ENCODE peak calls at places on chromosomes 6 and 20, in four cellular contexts. One of them, this sample, is unnamed.

GRCh38 chr6:125306756-125307149 is 5.0 kb upstream of the HDDC2 start:
- DNase-seq in K562: no peak
- DNase-seq in HepG2: no peak
- DNase-seq in GM12878: no peak
- DNase-seq in this sample: no peak

GRCh38 chr6:53669592-53669991 is 4.0 kb upstream of the KLHL31 start:
- DNase-seq in K562: no peak
- DNase-seq in HepG2: no peak
- DNase-seq in GM12878: no peak
- DNase-seq in this sample: no peak

GRCh38 chr6:33851959-33852358 is 48.2 kb upstream of the MLN start:
- DNase-seq in K562: peak; percentile 67
- DNase-seq in HepG2: peak; percentile 25
- DNase-seq in GM12878: no peak
- DNase-seq in this sample: peak; percentile 78

GRCh38 chr6:13373919-13374318 is 45.6 kb upstream of the TBC1D7 start:
- DNase-seq in K562: no peak
- DNase-seq in HepG2: no peak
- DNase-seq in GM12878: no peak
- DNase-seq in this sample: no peak

GRCh38 chr20:24782801-24783630 is 166.1 kb upstream of the CST7 start:
- DNase-seq in K562: peak; percentile 4
- DNase-seq in HepG2: peak; percentile 24
- DNase-seq in GM12878: no peak
- DNase-seq in this sample: peak; percentile 45

GRCh38 chr6:69801225-69801624 is 4.4 kb upstream of the LMBRD1 start:
- DNase-seq in K562: no peak
- DNase-seq in HepG2: no peak
- DNase-seq in GM12878: no peak
- DNase-seq in this sample: no peak

GRCh38 chr20:36399147-36399968 is 93.2 kb downstream of the DLGAP4 start:
- DNase-seq in K562: peak; percentile 72
- DNase-seq in HepG2: peak; percentile 88
- DNase-seq in GM12878: no peak
- DNase-seq in this sample: peak; percentile 96

GRCh38 chr6:134814076-134814709 is 135.7 kb downstream of the ALDH8A1 start:
- DNase-seq in K562: no peak
- DNase-seq in HepG2: no peak
- DNase-seq in GM12878: no peak
- DNase-seq in this sample: no peak

GRCh38 chr20:52493177-52493711 is 301.7 kb upstream of the ZFP64 start:
- DNase-seq in K562: peak; percentile 8
- DNase-seq in HepG2: no peak
- DNase-seq in GM12878: no peak
- DNase-seq in this sample: no peak

GRCh38 chr20:52490715-52491430 is 299.3 kb upstream of the ZFP64 start:
- DNase-seq in K562: no peak
- DNase-seq in HepG2: no peak
- DNase-seq in GM12878: no peak
- DNase-seq in this sample: no peak

GRCh38 chr20:52497731-52498130 is 306.2 kb upstream of the ZFP64 start:
- DNase-seq in K562: no peak
- DNase-seq in HepG2: no peak
- DNase-seq in GM12878: no peak
- DNase-seq in this sample: no peak

GRCh38 chr20:52496191-52496590 is 304.6 kb upstream of the ZFP64 start:
- DNase-seq in K562: no peak
- DNase-seq in HepG2: no peak
- DNase-seq in GM12878: no peak
- DNase-seq in this sample: no peak

DNA sequence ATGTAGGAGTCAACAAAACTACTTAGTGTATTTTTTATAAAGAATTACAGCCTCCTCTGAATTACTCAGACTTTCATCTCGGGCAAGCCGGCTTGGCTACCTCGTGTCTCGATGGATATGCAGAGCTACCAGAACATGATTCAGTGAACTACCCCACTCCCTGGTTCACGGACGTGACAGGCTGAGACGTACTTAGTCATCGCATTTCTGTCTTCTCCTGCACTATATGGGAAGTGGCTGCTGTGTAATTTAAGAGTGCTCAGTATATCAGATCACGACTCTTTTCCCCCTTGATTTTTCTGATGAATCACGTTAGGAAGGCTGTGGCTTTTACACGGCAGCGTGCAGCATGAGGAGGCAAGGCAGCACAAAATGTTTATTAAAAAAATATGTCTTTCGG is 302.7 kb upstream of the ZFP64 start:
- DNase-seq in K562: peak; percentile 7
- DNase-seq in HepG2: no peak
- DNase-seq in GM12878: no peak
- DNase-seq in this sample: no peak
- TF ChIP-seq ETV6 in K562: no peak
- TF ChIP-seq ETV6 in HepG2: no peak
- TF ChIP-seq ETV6 in GM12878: no peak
- TF ChIP-seq ETV6 in this sample: no peak

GRCh38 chr6:97282238-97282725 is 734 bp downstream of the MMS22L start:
- DNase-seq in K562: peak; percentile 43
- DNase-seq in HepG2: peak; percentile 9
- DNase-seq in GM12878: no peak
- DNase-seq in this sample: no peak
- TF ChIP-seq ETV6 in K562: no peak
- TF ChIP-seq ETV6 in HepG2: no peak
- TF ChIP-seq ETV6 in GM12878: no peak
- TF ChIP-seq ETV6 in this sample: no peak

DNA sequence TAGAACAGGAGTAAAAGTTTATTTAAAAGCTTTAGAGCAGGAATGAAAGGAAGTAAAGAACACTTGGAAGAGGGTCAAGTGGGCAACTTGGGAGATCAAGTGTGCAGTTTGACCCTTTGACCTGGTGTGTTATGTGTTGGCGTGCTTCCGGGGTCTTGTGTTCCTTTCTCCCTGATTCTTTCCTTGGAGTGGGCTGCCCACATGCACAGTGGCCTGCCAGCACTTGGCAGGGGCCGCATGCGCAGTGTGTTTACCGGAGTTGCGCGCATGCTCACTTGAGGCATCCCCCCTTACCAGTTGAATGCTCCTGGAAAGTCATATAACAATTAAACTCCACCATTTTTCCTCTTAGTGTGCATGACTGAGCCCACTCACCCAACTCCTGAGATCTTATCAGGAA is 160.3 kb downstream of the ADAT2 start:
- DNase-seq in K562: no peak
- DNase-seq in HepG2: no peak
- DNase-seq in GM12878: no peak
- DNase-seq in this sample: no peak
- TF ChIP-seq ETV6 in K562: no peak
- TF ChIP-seq ETV6 in HepG2: no peak
- TF ChIP-seq ETV6 in GM12878: no peak
- TF ChIP-seq ETV6 in this sample: no peak

GRCh38 chr6:1267057-1267732 is 44.7 kb upstream of the FOXQ1 start:
- DNase-seq in K562: no peak
- DNase-seq in HepG2: peak; percentile 98
- DNase-seq in GM12878: no peak
- DNase-seq in this sample: no peak
- TF ChIP-seq ETV6 in K562: no peak
- TF ChIP-seq ETV6 in HepG2: no peak
- TF ChIP-seq ETV6 in GM12878: no peak
- TF ChIP-seq ETV6 in this sample: no peak

GRCh38 chr20:13443690-13444089 is 195.0 kb downstream of the TASP1 start:
- DNase-seq in K562: no peak
- DNase-seq in HepG2: no peak
- DNase-seq in GM12878: no peak
- DNase-seq in this sample: no peak

GRCh38 chr20:13442990-13443389 is 195.7 kb downstream of the TASP1 start:
- DNase-seq in K562: no peak
- DNase-seq in HepG2: no peak
- DNase-seq in GM12878: no peak
- DNase-seq in this sample: no peak

GRCh38 chr20:13436530-13436929 is 202.2 kb downstream of the TASP1 start:
- DNase-seq in K562: no peak
- DNase-seq in HepG2: no peak
- DNase-seq in GM12878: no peak
- DNase-seq in this sample: no peak

DNA sequence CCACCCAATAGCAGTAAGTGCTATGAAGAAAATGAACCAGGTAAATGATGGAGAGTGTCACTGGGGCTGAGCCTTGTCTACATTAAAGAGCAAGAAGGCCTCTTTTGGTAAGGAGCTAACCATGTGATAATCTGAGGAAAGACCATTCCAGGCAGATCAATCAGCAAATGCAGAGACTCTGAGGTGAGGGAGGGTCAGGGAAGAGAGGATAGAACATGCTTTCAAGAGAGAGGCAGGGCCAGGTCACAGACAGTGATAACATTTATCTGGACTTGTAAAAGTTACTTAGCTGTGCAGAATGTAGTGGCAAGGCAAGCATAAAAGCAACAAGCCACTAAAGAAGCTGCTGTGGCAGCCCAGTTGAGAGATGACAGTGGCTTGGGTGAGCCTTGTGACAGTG is 197.3 kb downstream of the TASP1 start:
- DNase-seq in K562: peak; percentile 31
- DNase-seq in HepG2: no peak
- DNase-seq in GM12878: no peak
- DNase-seq in this sample: no peak
- TF ChIP-seq ETV6 in K562: no peak
- TF ChIP-seq ETV6 in HepG2: no peak
- TF ChIP-seq ETV6 in GM12878: no peak
- TF ChIP-seq ETV6 in this sample: no peak

GRCh38 chr6:111743318-111743717 is 129.9 kb downstream of the FYN start:
- DNase-seq in K562: no peak
- DNase-seq in HepG2: no peak
- DNase-seq in GM12878: no peak
- DNase-seq in this sample: no peak
- TF ChIP-seq ETV6 in K562: no peak
- TF ChIP-seq ETV6 in HepG2: no peak
- TF ChIP-seq ETV6 in GM12878: no peak
- TF ChIP-seq ETV6 in this sample: no peak

GRCh38 chr6:70847685-70848084 is 109.2 kb downstream of the B3GAT2 start:
- DNase-seq in K562: no peak
- DNase-seq in HepG2: no peak
- DNase-seq in GM12878: no peak
- DNase-seq in this sample: no peak
- TF ChIP-seq ETV6 in K562: no peak
- TF ChIP-seq ETV6 in HepG2: no peak
- TF ChIP-seq ETV6 in GM12878: no peak
- TF ChIP-seq ETV6 in this sample: no peak

GRCh38 chr6:150765457-150765764 is 100.1 kb upstream of the MTHFD1L start:
- DNase-seq in K562: no peak
- DNase-seq in HepG2: no peak
- DNase-seq in GM12878: peak; percentile 33
- DNase-seq in this sample: no peak

GRCh38 chr6:150767585-150768164 is 97.8 kb upstream of the MTHFD1L start:
- DNase-seq in K562: no peak
- DNase-seq in HepG2: no peak
- DNase-seq in GM12878: no peak
- DNase-seq in this sample: peak; percentile 21

GRCh38 chr6:150767161-150767560 is 98.3 kb upstream of the MTHFD1L start:
- DNase-seq in K562: no peak
- DNase-seq in HepG2: no peak
- DNase-seq in GM12878: no peak
- DNase-seq in this sample: no peak

GRCh38 chr6:150764638-150765456 is 100.7 kb upstream of the MTHFD1L start:
- DNase-seq in K562: no peak
- DNase-seq in HepG2: no peak
- DNase-seq in GM12878: no peak
- DNase-seq in this sample: no peak

GRCh38 chr6:150766201-150766997 is 99.1 kb upstream of the MTHFD1L start:
- DNase-seq in K562: no peak
- DNase-seq in HepG2: no peak
- DNase-seq in GM12878: no peak
- DNase-seq in this sample: no peak
- TF ChIP-seq ETV6 in K562: no peak
- TF ChIP-seq ETV6 in HepG2: no peak
- TF ChIP-seq ETV6 in GM12878: no peak
- TF ChIP-seq ETV6 in this sample: no peak

GRCh38 chr20:48166082-48166835 is 381.0 kb upstream of the SULF2 start:
- DNase-seq in K562: no peak
- DNase-seq in HepG2: no peak
- DNase-seq in GM12878: no peak
- DNase-seq in this sample: no peak
- TF ChIP-seq ETV6 in K562: no peak
- TF ChIP-seq ETV6 in HepG2: no peak
- TF ChIP-seq ETV6 in GM12878: no peak
- TF ChIP-seq ETV6 in this sample: no peak

This sample was measured in WTC11.